ENCODE peak calls at places on chromosomes 13 and 19, in ten cellular contexts. T is tibial artery; K is GM12878; D is CD8-positive, alpha-beta memory T cell; R is small intestine; G is CD8-positive, alpha-beta T cell; X is heart left ventricle; C is uterus; L is lung; J is fibroblast of mammary gland. E is an unnamed sample.

GRCh38 chr13:76339649-76340048 is 546.6 kb downstream of the KCTD12 start:
- DNase-seq in X (no peak), J (no peak), R (no peak), K (no peak), C (no peak), D (no peak), G (no peak), L (no peak), T (no peak), E (no peak)

GRCh38 chr19:10406191-10406590 is 2.8 kb upstream of the CDC37 start:
- DNase-seq in X (no peak), R (no peak), L (no peak), T (no peak), J (no peak), G (no peak), C (no peak), K (no peak), D (no peak), E (no peak)

GRCh38 chr19:17457621-17458020 is 3.1 kb downstream of the NXNL1 start:
- DNase-seq in T (no peak), J (no peak), K (no peak), R (no peak), L (no peak), C (no peak), D (no peak), X (no peak), G (no peak), E (no peak)

GRCh38 chr19:12331211-12331941 is 2.1 kb downstream of the ZNF563 start:
- DNase-seq in J (no peak), D (peak), T (no peak), R (no peak), X (no peak), K (peak), L (no peak), G (peak), C (no peak), E (no peak)

GRCh38 chr13:99064624-99065249 is 86.9 kb upstream of the DOCK9 start:
- DNase-seq in K (no peak), J (no peak), C (no peak), L (no peak), T (no peak), G (no peak), D (no peak), X (no peak), R (no peak), E (no peak)

GRCh38 chr19:18416778-18417249 is 2.4 kb upstream of the SSBP4 start:
- DNase-seq in C (peak), D (peak), X (peak), R (no peak), T (peak), L (peak), K (no peak), G (peak), J (peak), E (no peak)

GRCh38 chr19:44685877-44686276 is 13.1 kb upstream of the CEACAM16 start:
- DNase-seq in C (no peak), J (peak), K (no peak), G (no peak), X (no peak), T (no peak), R (no peak), D (no peak), L (no peak), E (peak)

GRCh38 chr19:38816131-38816750 is 3.5 kb upstream of the LGALS4 start:
- DNase-seq in X (no peak), L (no peak), D (no peak), T (no peak), C (no peak), J (no peak), R (no peak), K (no peak), G (no peak), E (no peak)

GRCh38 chr19:29326351-29326750 is 113.4 kb upstream of the UQCRFS1 start:
- DNase-seq in T (no peak), L (peak), R (no peak), D (no peak), X (no peak), J (no peak), C (no peak), K (no peak), G (no peak), E (no peak)

GRCh38 chr19:55189424-55189823 is 9.3 kb upstream of the SYT5 start:
- DNase-seq in J (peak), G (no peak), D (no peak), X (peak), K (no peak), T (no peak), R (no peak), L (no peak), C (peak), E (peak)

GRCh38 chr19:51610576-51610975 is 19.6 kb downstream of the SIGLEC5 start:
- DNase-seq in K (no peak), X (no peak), G (no peak), L (no peak), D (no peak), T (no peak), C (no peak), J (no peak), R (no peak), E (no peak)

GRCh38 chr13:27919934-27920676 is at the start of gene PDX1:
- DNase-seq in J (no peak), G (no peak), R (peak), X (no peak), K (no peak), L (peak), T (no peak), D (no peak), C (no peak), E (no peak)

GRCh38 chr19:12163841-12164240 is 945 bp downstream of the ZNF136 start:
- DNase-seq in X (no peak), K (no peak), R (no peak), D (no peak), L (no peak), C (no peak), J (peak), T (no peak), G (no peak), E (no peak)

GRCh38 chr19:46480409-46480808 is 9.0 kb upstream of the PNMA8A start:
- DNase-seq in G (no peak), R (no peak), D (no peak), C (peak), J (peak), K (no peak), X (no peak), T (no peak), L (no peak), E (no peak)

GRCh38 chr13:47472516-47472915 is 528.6 kb downstream of the SUCLA2 start:
- DNase-seq in T (no peak), L (no peak), C (no peak), X (no peak), G (no peak), D (no peak), K (no peak), J (no peak), R (no peak), E (no peak)

GRCh38 chr13:99690426-99691189 is 189.3 kb downstream of the TM9SF2 start:
- DNase-seq in K (no peak), L (no peak), T (no peak), X (no peak), C (no peak), J (no peak), G (no peak), D (no peak), R (no peak), E (no peak)

GRCh38 chr13:24822640-24823039 is 58.7 kb downstream of the RNF17 start:
- DNase-seq in L (no peak), C (no peak), X (no peak), K (peak), R (no peak), T (no peak), D (no peak), J (no peak), G (no peak), E (no peak)

GRCh38 chr13:22801402-22802003 is 379.3 kb upstream of the SGCG start:
- DNase-seq in X (no peak), T (no peak), G (no peak), L (no peak), C (no peak), R (no peak), D (no peak), K (no peak), J (peak), E (no peak)

GRCh38 chr19:34979819-34980640 is 16.0 kb upstream of the ZNF792 start:
- DNase-seq in C (no peak), X (no peak), L (no peak), T (peak), D (no peak), J (no peak), G (no peak), K (no peak), R (no peak), E (no peak)

GRCh38 chr13:42367836-42368235 is 95.9 kb downstream of the AKAP11 start:
- DNase-seq in C (no peak), L (no peak), R (no peak), T (no peak), G (no peak), D (no peak), K (no peak), J (no peak), X (no peak), E (no peak)

GRCh38 chr19:15123900-15124299 is 16.7 kb downstream of the SYDE1 start:
- DNase-seq in J (no peak), G (no peak), D (no peak), C (no peak), X (peak), R (peak), T (peak), L (no peak), K (no peak), E (peak)

GRCh38 chr13:20353973-20354372 is 121.9 kb upstream of the GJB6 start:
- DNase-seq in L (no peak), C (no peak), K (no peak), G (no peak), J (peak), T (no peak), D (no peak), R (no peak), X (no peak), E (no peak)

GRCh38 chr13:33236021-33236420 is 49.5 kb downstream of the STARD13 start:
- DNase-seq in G (no peak), K (no peak), R (no peak), L (no peak), D (no peak), X (no peak), T (no peak), J (peak), C (no peak), E (no peak)

GRCh38 chr13:100454876-100455275 is 133.7 kb downstream of the GGACT start:
- DNase-seq in X (no peak), L (no peak), T (no peak), C (no peak), G (no peak), K (no peak), J (peak), R (no peak), D (no peak), E (no peak)

GRCh38 chr13:49374585-49375290 is 69.1 kb downstream of the CAB39L start:
- DNase-seq in G (no peak), X (no peak), D (no peak), C (no peak), K (no peak), J (peak), L (no peak), R (no peak), T (no peak), E (peak)

GRCh38 chr19:5131031-5131865 is 162.3 kb downstream of the KDM4B start:
- DNase-seq in J (no peak), K (peak), R (no peak), C (no peak), T (no peak), L (no peak), D (no peak), G (peak), X (no peak), E (no peak)

GRCh38 chr13:38804536-38804935 is 117.7 kb downstream of the FREM2 start:
- DNase-seq in T (no peak), K (no peak), D (no peak), R (no peak), L (no peak), X (no peak), G (no peak), C (no peak), J (peak), E (peak)

GRCh38 chr19:40502081-40502480 is 35.3 kb downstream of the SPTBN4 start:
- DNase-seq in D (no peak), C (no peak), T (no peak), G (no peak), R (no peak), K (no peak), X (no peak), J (no peak), L (no peak), E (no peak)

GRCh38 chr13:35961002-35961401 is 170.2 kb downstream of the DCLK1 start:
- DNase-seq in X (no peak), D (no peak), T (no peak), R (no peak), L (no peak), G (no peak), K (no peak), C (no peak), J (no peak), E (no peak)

GRCh38 chr13:61202042-61202441 is 213.6 kb downstream of the PCDH20 start:
- DNase-seq in C (no peak), T (no peak), R (no peak), L (no peak), K (no peak), D (no peak), J (no peak), G (no peak), X (no peak), E (no peak)

GRCh38 chr19:16040642-16041041 is 35.7 kb upstream of the TPM4 start:
- DNase-seq in T (no peak), K (no peak), G (no peak), X (no peak), L (no peak), J (peak), C (no peak), D (no peak), R (peak), E (no peak)

GRCh38 chr13:80430561-80430960 is 89.6 kb upstream of the SPRY2 start:
- DNase-seq in J (peak), C (no peak), G (no peak), T (no peak), D (no peak), L (no peak), K (no peak), X (no peak), R (no peak), E (no peak)

GRCh38 chr19:2578391-2578826 is 102.5 kb downstream of the GADD45B start:
- DNase-seq in G (no peak), J (peak), T (peak), C (no peak), R (peak), L (no peak), D (no peak), K (no peak), X (no peak), E (peak)
- H3K4me3 ChIP-seq in G (no peak), J (peak), T (peak), C (peak), R (no peak), L (no peak), D (no peak), K (no peak), X (peak), E (peak)

GRCh38 chr19:8336072-8336569 is 6.9 kb downstream of the KANK3 start:
- DNase-seq in T (no peak), G (no peak), D (no peak), K (no peak), X (no peak), J (no peak), L (no peak), C (no peak), R (no peak), E (no peak)
- H3K4me3 ChIP-seq in T (no peak), G (no peak), D (no peak), K (no peak), X (no peak), J (no peak), L (no peak), C (no peak), R (no peak), E (no peak)

GRCh38 chr13:71786815-71787214 is 80.2 kb downstream of the DACH1 start:
- DNase-seq in T (no peak), L (no peak), J (no peak), C (no peak), X (no peak), G (no peak), K (no peak), D (no peak), R (no peak), E (no peak)

GRCh38 chr13:71789952-71790351 is 77.1 kb downstream of the DACH1 start:
- DNase-seq in C (no peak), L (no peak), T (no peak), R (no peak), G (no peak), X (no peak), J (no peak), K (no peak), D (no peak), E (no peak)

GRCh38 chr13:71785361-71785760 is 81.6 kb downstream of the DACH1 start:
- DNase-seq in T (no peak), R (no peak), G (no peak), C (no peak), D (no peak), L (no peak), J (no peak), K (no peak), X (no peak), E (no peak)

DNA sequence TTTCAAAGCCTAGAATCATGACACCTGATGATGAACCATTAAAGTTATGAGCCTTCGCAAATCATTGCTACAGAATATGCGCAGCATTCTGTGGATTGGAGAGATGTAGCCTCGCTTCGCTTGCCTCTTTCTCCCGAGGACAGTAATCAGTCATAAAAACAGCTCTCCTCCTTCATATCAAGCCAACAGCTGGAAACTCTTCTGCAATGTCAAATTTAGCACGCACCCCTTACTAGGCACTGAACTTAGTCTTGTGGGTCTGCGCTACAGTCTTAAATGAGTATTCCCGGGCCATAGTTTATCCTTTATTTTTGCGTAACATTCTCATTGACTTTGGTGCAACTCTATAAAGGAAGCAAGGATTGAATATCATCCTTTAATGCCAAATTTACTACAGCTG is 79.5 kb downstream of the DACH1 start:
- DNase-seq in D (no peak), J (no peak), R (no peak), G (no peak), C (no peak), X (no peak), L (no peak), K (no peak), T (no peak), E (no peak)
- H3K4me3 ChIP-seq in D (no peak), J (no peak), R (no peak), G (no peak), C (no peak), X (no peak), L (no peak), K (no peak), T (no peak), E (no peak)

DNA sequence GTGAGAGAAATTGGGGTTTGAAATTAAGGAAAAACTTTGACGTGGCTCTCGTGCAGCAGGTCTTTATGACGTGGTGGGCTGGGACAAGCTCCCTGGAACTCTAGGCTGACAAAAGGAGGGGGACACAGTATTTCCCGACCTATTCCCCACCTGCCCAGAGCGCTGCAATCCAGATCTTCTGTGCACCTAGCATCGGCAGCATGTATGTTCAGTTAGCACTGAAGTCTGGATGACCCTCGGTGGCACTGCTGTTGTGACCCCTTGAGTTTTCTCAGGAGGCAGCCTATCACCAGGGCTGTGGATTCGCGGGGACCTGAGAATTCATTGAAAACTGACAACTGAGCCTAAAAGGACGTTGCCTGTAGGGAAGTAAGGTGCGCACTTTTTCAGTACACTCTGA is 9.1 kb upstream of the ZNF536 start:
- DNase-seq in R (no peak), K (no peak), L (no peak), X (no peak), J (no peak), D (no peak), C (no peak), G (no peak), T (peak), E (no peak)
- H3K4me3 ChIP-seq in R (no peak), K (no peak), L (no peak), X (no peak), J (no peak), D (no peak), C (no peak), G (no peak), T (no peak), E (no peak)

DNA sequence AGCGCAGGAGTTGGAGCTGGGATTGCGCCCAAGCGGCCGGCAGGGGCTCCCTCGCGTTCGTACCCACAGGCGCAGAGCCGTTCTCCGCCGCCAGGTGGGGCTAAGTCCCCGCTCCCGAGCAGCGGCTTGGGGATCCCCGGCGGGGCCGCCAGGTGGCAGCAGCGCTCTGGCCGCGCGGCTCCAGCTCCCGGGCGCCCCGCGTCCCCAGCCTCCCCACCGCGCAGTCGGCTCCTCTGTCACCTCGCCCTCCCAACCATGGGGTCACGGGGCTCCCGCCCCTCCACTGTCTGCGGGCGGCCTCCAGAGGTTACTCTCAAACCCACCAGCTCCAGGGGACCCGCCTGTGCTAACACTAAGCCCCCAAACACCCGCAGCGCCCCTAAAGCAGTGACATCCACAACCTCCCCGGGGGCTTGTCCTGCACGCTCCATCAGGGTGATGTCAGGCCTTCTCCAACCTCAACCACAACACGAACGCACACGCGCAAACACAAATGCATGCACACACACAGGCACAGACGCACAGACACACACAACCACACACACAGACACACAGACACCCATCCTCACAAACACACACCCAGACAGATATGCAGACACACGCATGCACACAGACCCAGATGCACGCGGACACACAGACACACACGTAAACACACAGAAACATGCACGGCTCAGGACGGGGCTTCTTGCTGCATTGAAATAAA is 18.4 kb upstream of the KCTD15 start:
- DNase-seq in R (peak), K (peak), X (peak), L (peak), T (peak), G (peak), J (peak), D (peak), C (peak), E (no peak)
- H3K4me3 ChIP-seq in R (no peak), K (no peak), X (peak), L (no peak), T (no peak), G (no peak), J (no peak), D (no peak), C (no peak), E (no peak)

GRCh38 chr19:19523177-19523576 is 5.5 kb upstream of the YJEFN3 start:
- DNase-seq in J (no peak), C (no peak), T (no peak), R (no peak), K (no peak), X (no peak), D (no peak), L (no peak), G (no peak), E (no peak)
- H3K4me3 ChIP-seq in J (no peak), C (no peak), T (no peak), R (no peak), K (no peak), X (no peak), D (no peak), L (no peak), G (no peak), E (no peak)

DNA sequence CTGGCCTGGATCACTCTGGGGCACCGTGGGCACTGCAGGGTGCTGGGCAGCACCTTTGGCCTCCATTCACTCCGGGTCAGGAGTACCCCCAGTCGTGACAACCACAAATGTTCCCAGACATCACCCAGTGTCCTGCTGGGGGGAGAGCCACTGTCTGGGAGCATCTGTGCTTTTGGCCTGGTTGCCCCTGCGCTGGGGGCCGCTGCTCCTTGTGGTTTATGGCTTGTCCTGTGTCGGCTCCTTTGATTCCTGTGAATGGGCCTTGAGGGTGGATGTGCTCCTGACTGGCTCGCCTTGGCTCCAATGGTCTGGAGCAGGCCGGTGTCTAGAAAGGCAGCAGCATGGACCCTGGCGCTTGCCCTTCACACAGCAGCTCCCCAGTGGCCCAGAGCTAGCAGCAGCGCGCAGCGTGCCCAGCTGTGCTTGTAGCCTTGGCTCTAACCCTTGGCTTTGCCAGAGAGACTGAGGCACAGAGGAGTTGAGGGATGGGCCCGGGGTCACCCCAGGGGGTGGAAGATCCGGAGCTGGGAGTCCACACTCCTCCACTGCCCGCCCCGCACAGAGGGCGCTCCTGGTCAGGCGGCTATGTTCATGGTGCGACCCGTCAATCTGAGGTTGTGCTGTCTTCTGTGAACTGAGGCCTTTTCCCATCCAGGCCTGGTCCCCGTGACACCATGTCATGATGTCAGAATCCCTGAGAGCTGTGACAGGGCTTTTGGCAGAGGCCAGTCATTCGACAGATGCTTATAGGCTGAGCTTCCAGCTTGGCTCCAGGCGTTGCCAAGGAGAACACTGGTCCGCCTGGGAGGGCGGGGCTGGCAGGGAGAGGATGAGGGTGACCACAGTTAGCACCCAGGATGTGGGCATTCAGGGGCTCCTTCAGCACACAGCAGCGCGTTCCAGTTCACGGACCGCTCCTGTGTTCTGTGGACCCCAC is 4.1 kb downstream of the DAZAP1 start:
- DNase-seq in T (no peak), L (peak), R (no peak), D (peak), G (peak), C (no peak), K (no peak), J (peak), X (peak), E (peak)
- H3K4me3 ChIP-seq in T (no peak), L (no peak), R (no peak), D (peak), G (peak), C (no peak), K (no peak), J (no peak), X (peak), E (no peak)